ENCODE peak calls at places on chromosomes 13 and 19, in eight cellular contexts. One of them, this sample, is unnamed.

GRCh38 chr13:43153436-43154082 is 130.2 kb downstream of the DNAJC15 start:
- DNase-seq in anterior cingulate cortex: no peak
- DNase-seq in putamen: no peak
- DNase-seq in LoVo: peak
- DNase-seq in GM23248: peak
- DNase-seq in stimulated activated CD8-positive, alpha-beta memory T cell treated with anti-CD3 and anti-CD28 coated beads, Interleukin-4, amount 100 ng/mL, for 1 hour: no peak
- DNase-seq in lower lobe of right lung: no peak
- DNase-seq in GM18507: no peak
- DNase-seq in this sample: no peak

GRCh38 chr13:48979892-48980291 is 4.2 kb downstream of the FNDC3A start:
- DNase-seq in GM23248: no peak
- DNase-seq in stimulated activated CD8-positive, alpha-beta memory T cell treated with anti-CD3 and anti-CD28 coated beads, Interleukin-4, amount 100 ng/mL, for 1 hour: no peak
- DNase-seq in LoVo: no peak
- DNase-seq in putamen: no peak
- DNase-seq in GM18507: no peak
- DNase-seq in lower lobe of right lung: no peak
- DNase-seq in anterior cingulate cortex: no peak
- DNase-seq in this sample: peak

GRCh38 chr19:16927883-16928282 is 39.1 kb downstream of the F2RL3 start:
- DNase-seq in GM23248: no peak
- DNase-seq in lower lobe of right lung: no peak
- DNase-seq in putamen: no peak
- DNase-seq in LoVo: no peak
- DNase-seq in GM18507: no peak
- DNase-seq in stimulated activated CD8-positive, alpha-beta memory T cell treated with anti-CD3 and anti-CD28 coated beads, Interleukin-4, amount 100 ng/mL, for 1 hour: no peak
- DNase-seq in anterior cingulate cortex: no peak
- DNase-seq in this sample: no peak

GRCh38 chr13:98773053-98773452 is 20.6 kb upstream of the SLC15A1 start:
- DNase-seq in LoVo: no peak
- DNase-seq in stimulated activated CD8-positive, alpha-beta memory T cell treated with anti-CD3 and anti-CD28 coated beads, Interleukin-4, amount 100 ng/mL, for 1 hour: no peak
- DNase-seq in anterior cingulate cortex: no peak
- DNase-seq in GM23248: no peak
- DNase-seq in putamen: no peak
- DNase-seq in lower lobe of right lung: no peak
- DNase-seq in GM18507: no peak
- DNase-seq in this sample: no peak

GRCh38 chr19:4007836-4008539 is 452 bp downstream of the PIAS4 start:
- DNase-seq in putamen: no peak
- DNase-seq in lower lobe of right lung: no peak
- DNase-seq in GM23248: peak
- DNase-seq in LoVo: no peak
- DNase-seq in stimulated activated CD8-positive, alpha-beta memory T cell treated with anti-CD3 and anti-CD28 coated beads, Interleukin-4, amount 100 ng/mL, for 1 hour: no peak
- DNase-seq in GM18507: no peak
- DNase-seq in anterior cingulate cortex: no peak
- DNase-seq in this sample: no peak

GRCh38 chr19:7294571-7295212 is 478 bp upstream of the INSR start:
- DNase-seq in lower lobe of right lung: peak
- DNase-seq in GM23248: peak
- DNase-seq in putamen: peak
- DNase-seq in GM18507: no peak
- DNase-seq in LoVo: peak
- DNase-seq in stimulated activated CD8-positive, alpha-beta memory T cell treated with anti-CD3 and anti-CD28 coated beads, Interleukin-4, amount 100 ng/mL, for 1 hour: no peak
- DNase-seq in anterior cingulate cortex: peak
- DNase-seq in this sample: peak

GRCh38 chr13:49374585-49375290 is 69.1 kb downstream of the CAB39L start:
- DNase-seq in LoVo: peak
- DNase-seq in stimulated activated CD8-positive, alpha-beta memory T cell treated with anti-CD3 and anti-CD28 coated beads, Interleukin-4, amount 100 ng/mL, for 1 hour: no peak
- DNase-seq in putamen: no peak
- DNase-seq in GM18507: no peak
- DNase-seq in GM23248: peak
- DNase-seq in anterior cingulate cortex: no peak
- DNase-seq in lower lobe of right lung: no peak
- DNase-seq in this sample: no peak

GRCh38 chr13:45162821-45163220 is 38.0 kb downstream of the KCTD4 start:
- DNase-seq in GM18507: no peak
- DNase-seq in LoVo: peak
- DNase-seq in lower lobe of right lung: no peak
- DNase-seq in anterior cingulate cortex: no peak
- DNase-seq in stimulated activated CD8-positive, alpha-beta memory T cell treated with anti-CD3 and anti-CD28 coated beads, Interleukin-4, amount 100 ng/mL, for 1 hour: no peak
- DNase-seq in GM23248: peak
- DNase-seq in putamen: no peak
- DNase-seq in this sample: no peak

GRCh38 chr19:3684817-3685410 is 15.4 kb downstream of the PIP5K1C start:
- DNase-seq in GM23248: no peak
- DNase-seq in lower lobe of right lung: no peak
- DNase-seq in anterior cingulate cortex: no peak
- DNase-seq in GM18507: no peak
- DNase-seq in putamen: no peak
- DNase-seq in LoVo: no peak
- DNase-seq in stimulated activated CD8-positive, alpha-beta memory T cell treated with anti-CD3 and anti-CD28 coated beads, Interleukin-4, amount 100 ng/mL, for 1 hour: no peak
- DNase-seq in this sample: no peak

GRCh38 chr13:48231080-48231479 is 1.9 kb upstream of the ITM2B start:
- DNase-seq in LoVo: peak
- DNase-seq in putamen: no peak
- DNase-seq in lower lobe of right lung: no peak
- DNase-seq in stimulated activated CD8-positive, alpha-beta memory T cell treated with anti-CD3 and anti-CD28 coated beads, Interleukin-4, amount 100 ng/mL, for 1 hour: no peak
- DNase-seq in anterior cingulate cortex: no peak
- DNase-seq in GM23248: no peak
- DNase-seq in GM18507: no peak
- DNase-seq in this sample: no peak

GRCh38 chr13:20774746-20775145 is 985 bp upstream of the EEF1AKMT1 start:
- DNase-seq in anterior cingulate cortex: no peak
- DNase-seq in GM18507: no peak
- DNase-seq in putamen: no peak
- DNase-seq in stimulated activated CD8-positive, alpha-beta memory T cell treated with anti-CD3 and anti-CD28 coated beads, Interleukin-4, amount 100 ng/mL, for 1 hour: no peak
- DNase-seq in lower lobe of right lung: no peak
- DNase-seq in GM23248: no peak
- DNase-seq in LoVo: no peak
- DNase-seq in this sample: no peak

GRCh38 chr19:16619456-16619855 is 8.5 kb downstream of the MED26 start:
- DNase-seq in GM18507: no peak
- DNase-seq in stimulated activated CD8-positive, alpha-beta memory T cell treated with anti-CD3 and anti-CD28 coated beads, Interleukin-4, amount 100 ng/mL, for 1 hour: no peak
- DNase-seq in anterior cingulate cortex: no peak
- DNase-seq in GM23248: peak
- DNase-seq in LoVo: no peak
- DNase-seq in putamen: no peak
- DNase-seq in lower lobe of right lung: peak
- DNase-seq in this sample: no peak

This sample was measured in pons.